ENCODE peak calls at places on chromosomes 16 and 17, in five cellular contexts. One of them, this sample, is unnamed.

GRCh38 chr16:78444-79145 is 570 bp downstream of the MPG start:
- DNase-seq in K562: no peak
- DNase-seq in GM12878: no peak
- DNase-seq in H1: no peak
- DNase-seq in SK-N-SH: no peak
- DNase-seq in this sample: peak

GRCh38 chr17:60743812-60744211 is 66.2 kb downstream of the BCAS3 start:
- DNase-seq in H1: no peak
- DNase-seq in SK-N-SH: no peak
- DNase-seq in K562: no peak
- DNase-seq in GM12878: no peak
- DNase-seq in this sample: no peak

GRCh38 chr17:2595200-2595599 is 1.7 kb downstream of the PAFAH1B1 start:
- DNase-seq in GM12878: no peak
- DNase-seq in SK-N-SH: no peak
- DNase-seq in K562: no peak
- DNase-seq in H1: no peak
- DNase-seq in this sample: no peak

GRCh38 chr17:81518785-81519283 is 6.2 kb upstream of the ACTG1 start:
- DNase-seq in SK-N-SH: no peak
- DNase-seq in GM12878: no peak
- DNase-seq in H1: no peak
- DNase-seq in K562: peak
- DNase-seq in this sample: no peak

GRCh38 chr17:48537316-48537715 is 6.5 kb upstream of the HOXB1 start:
- DNase-seq in K562: no peak
- DNase-seq in GM12878: no peak
- DNase-seq in SK-N-SH: no peak
- DNase-seq in H1: no peak
- DNase-seq in this sample: no peak

GRCh38 chr17:82317394-82318168 is at the start of gene CD7:
- DNase-seq in H1: no peak
- DNase-seq in SK-N-SH: no peak
- DNase-seq in K562: no peak
- DNase-seq in GM12878: no peak
- DNase-seq in this sample: no peak

GRCh38 chr17:63240106-63240505 is 206.0 kb downstream of the CYB561 start:
- DNase-seq in GM12878: no peak
- DNase-seq in SK-N-SH: no peak
- DNase-seq in H1: no peak
- DNase-seq in K562: no peak
- DNase-seq in this sample: no peak

GRCh38 chr17:81309859-81310839 is 15.0 kb upstream of the SLC38A10 start:
- DNase-seq in GM12878: no peak
- DNase-seq in SK-N-SH: peak
- DNase-seq in H1: no peak
- DNase-seq in K562: peak
- DNase-seq in this sample: no peak

GRCh38 chr17:83145358-83145738 is 65.9 kb downstream of the METRNL start:
- DNase-seq in K562: peak
- DNase-seq in GM12878: no peak
- DNase-seq in H1: no peak
- DNase-seq in SK-N-SH: no peak
- DNase-seq in this sample: no peak

GRCh38 chr17:10875984-10876555 is 38.2 kb upstream of the PIRT start:
- DNase-seq in GM12878: no peak
- DNase-seq in K562: peak
- DNase-seq in H1: no peak
- DNase-seq in SK-N-SH: peak
- DNase-seq in this sample: peak

GRCh38 chr17:29714146-29714545 is 91.4 kb upstream of the CORO6 start:
- DNase-seq in K562: no peak
- DNase-seq in SK-N-SH: no peak
- DNase-seq in GM12878: no peak
- DNase-seq in H1: no peak
- DNase-seq in this sample: no peak

GRCh38 chr17:29713626-29714025 is 90.9 kb upstream of the CORO6 start:
- DNase-seq in GM12878: peak
- DNase-seq in K562: no peak
- DNase-seq in SK-N-SH: no peak
- DNase-seq in H1: no peak
- DNase-seq in this sample: no peak

GRCh38 chr17:29711588-29712385 is 89.1 kb upstream of the CORO6 start:
- DNase-seq in GM12878: no peak
- DNase-seq in H1: no peak
- DNase-seq in SK-N-SH: peak
- DNase-seq in K562: no peak
- DNase-seq in this sample: no peak

GRCh38 chr17:29710891-29711418 is 88.2 kb upstream of the CORO6 start:
- DNase-seq in H1: no peak
- DNase-seq in GM12878: no peak
- DNase-seq in SK-N-SH: peak
- DNase-seq in K562: peak
- DNase-seq in this sample: no peak

GRCh38 chr17:29712677-29713076 is 90.0 kb upstream of the CORO6 start:
- DNase-seq in H1: no peak
- DNase-seq in GM12878: no peak
- DNase-seq in K562: no peak
- DNase-seq in SK-N-SH: no peak
- DNase-seq in this sample: no peak
- TF ChIP-seq POLR2AphosphoS5 in H1: no peak
- TF ChIP-seq POLR2AphosphoS5 in GM12878: no peak
- TF ChIP-seq POLR2AphosphoS5 in K562: no peak
- TF ChIP-seq POLR2AphosphoS5 in SK-N-SH: no peak
- TF ChIP-seq POLR2AphosphoS5 in this sample: no peak

GRCh38 chr16:4648917-4649316 is 24.3 kb downstream of the MGRN1 start:
- DNase-seq in GM12878: no peak
- DNase-seq in H1: no peak
- DNase-seq in K562: no peak
- DNase-seq in SK-N-SH: no peak
- DNase-seq in this sample: no peak

GRCh38 chr16:4647661-4647965 is 23.0 kb downstream of the MGRN1 start:
- DNase-seq in GM12878: no peak
- DNase-seq in SK-N-SH: no peak
- DNase-seq in K562: no peak
- DNase-seq in H1: no peak
- DNase-seq in this sample: no peak

GRCh38 chr16:4651842-4652241 is 27.2 kb downstream of the MGRN1 start:
- DNase-seq in K562: no peak
- DNase-seq in SK-N-SH: no peak
- DNase-seq in H1: no peak
- DNase-seq in GM12878: no peak
- DNase-seq in this sample: no peak

GRCh38 chr16:4652561-4652960 is 27.9 kb downstream of the MGRN1 start:
- DNase-seq in K562: no peak
- DNase-seq in GM12878: no peak
- DNase-seq in SK-N-SH: no peak
- DNase-seq in H1: no peak
- DNase-seq in this sample: no peak

GRCh38 chr16:4649744-4650442 is 25.3 kb downstream of the MGRN1 start:
- DNase-seq in SK-N-SH: no peak
- DNase-seq in GM12878: no peak
- DNase-seq in K562: no peak
- DNase-seq in H1: no peak
- DNase-seq in this sample: no peak
- TF ChIP-seq GABPA in SK-N-SH: no peak
- TF ChIP-seq GABPA in GM12878: no peak
- TF ChIP-seq GABPA in K562: no peak
- TF ChIP-seq GABPA in H1: no peak
- TF ChIP-seq GABPA in this sample: no peak

GRCh38 chr16:77277141-77277540 is 77.9 kb downstream of the SYCE1L start:
- DNase-seq in GM12878: no peak
- DNase-seq in K562: no peak
- DNase-seq in H1: no peak
- DNase-seq in SK-N-SH: no peak
- DNase-seq in this sample: no peak
- TF ChIP-seq POLR2AphosphoS5 in GM12878: no peak
- TF ChIP-seq POLR2AphosphoS5 in K562: no peak
- TF ChIP-seq POLR2AphosphoS5 in H1: no peak
- TF ChIP-seq POLR2AphosphoS5 in SK-N-SH: no peak
- TF ChIP-seq POLR2AphosphoS5 in this sample: no peak

GRCh38 chr16:1916654-1916990 is 1.6 kb downstream of the HS3ST6 start:
- DNase-seq in SK-N-SH: no peak
- DNase-seq in H1: no peak
- DNase-seq in K562: no peak
- DNase-seq in GM12878: no peak
- DNase-seq in this sample: no peak

GRCh38 chr16:1915732-1916653 is 2.2 kb downstream of the HS3ST6 start:
- DNase-seq in GM12878: no peak
- DNase-seq in K562: no peak
- DNase-seq in H1: no peak
- DNase-seq in SK-N-SH: no peak
- DNase-seq in this sample: no peak

GRCh38 chr16:1917665-1918111 is 527 bp downstream of the HS3ST6 start:
- DNase-seq in SK-N-SH: no peak
- DNase-seq in H1: no peak
- DNase-seq in GM12878: no peak
- DNase-seq in K562: no peak
- DNase-seq in this sample: no peak

GRCh38 chr16:1918312-1918889 is at the start of gene HS3ST6:
- DNase-seq in SK-N-SH: peak
- DNase-seq in H1: no peak
- DNase-seq in GM12878: no peak
- DNase-seq in K562: peak
- DNase-seq in this sample: no peak

GRCh38 chr16:1917056-1917664 is 1.1 kb downstream of the HS3ST6 start:
- DNase-seq in GM12878: no peak
- DNase-seq in K562: no peak
- DNase-seq in H1: no peak
- DNase-seq in SK-N-SH: no peak
- DNase-seq in this sample: no peak
- TF ChIP-seq GABPA in GM12878: no peak
- TF ChIP-seq GABPA in K562: no peak
- TF ChIP-seq GABPA in H1: no peak
- TF ChIP-seq GABPA in SK-N-SH: no peak
- TF ChIP-seq GABPA in this sample: no peak

GRCh38 chr16:75062135-75062943 is 54.2 kb downstream of the LDHD start:
- DNase-seq in H1: no peak
- DNase-seq in K562: peak
- DNase-seq in SK-N-SH: no peak
- DNase-seq in GM12878: no peak
- DNase-seq in this sample: no peak
- TF ChIP-seq POLR2AphosphoS5 in H1: no peak
- TF ChIP-seq POLR2AphosphoS5 in K562: no peak
- TF ChIP-seq POLR2AphosphoS5 in SK-N-SH: no peak
- TF ChIP-seq POLR2AphosphoS5 in GM12878: no peak
- TF ChIP-seq POLR2AphosphoS5 in this sample: no peak

DNA sequence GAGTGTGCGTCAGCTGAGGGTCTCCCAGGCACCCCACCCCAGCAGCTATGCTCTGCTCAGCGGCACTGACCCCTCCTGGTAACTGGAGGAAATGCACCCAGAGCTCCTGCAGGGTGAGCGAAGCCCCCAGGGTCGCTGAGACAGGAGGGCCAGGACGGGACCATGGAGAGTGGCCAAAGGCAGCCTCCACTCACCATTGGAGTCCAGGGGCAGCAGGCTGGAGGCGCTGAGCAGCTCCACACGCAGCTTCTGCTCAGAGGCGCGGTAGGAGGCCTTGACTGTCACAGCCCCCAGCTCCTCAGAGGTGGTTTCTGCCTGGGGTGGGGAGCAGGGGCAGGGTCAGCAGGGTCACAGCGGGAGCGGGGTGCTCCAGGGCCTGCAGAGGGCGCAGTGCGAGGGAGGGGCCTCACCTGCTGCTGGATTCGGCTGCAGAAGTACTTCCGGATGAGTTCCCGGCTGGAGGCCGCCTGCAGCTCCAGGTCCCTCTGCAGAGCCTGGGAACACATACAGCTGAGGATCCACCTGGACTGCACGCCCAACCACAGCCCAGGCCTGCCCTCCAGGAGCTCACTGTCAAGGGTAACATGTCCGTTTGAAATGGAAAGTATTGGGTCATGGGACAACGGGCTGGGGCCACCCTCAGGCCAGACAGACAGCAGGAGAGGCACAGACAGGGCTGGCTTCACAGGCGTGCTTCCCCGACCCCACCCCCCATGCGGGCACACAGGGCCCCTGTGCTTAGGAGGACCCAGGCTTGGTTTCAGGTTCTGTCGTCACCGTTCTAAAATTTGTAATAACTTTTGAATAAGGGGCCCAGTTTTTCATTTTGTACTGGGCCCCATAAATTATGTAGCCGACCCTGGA is 13.8 kb downstream of the UNC13D start:
- DNase-seq in SK-N-SH: peak
- DNase-seq in GM12878: no peak
- DNase-seq in H1: peak
- DNase-seq in K562: peak
- DNase-seq in this sample: no peak
- TF ChIP-seq GABPA in SK-N-SH: no peak
- TF ChIP-seq GABPA in GM12878: no peak
- TF ChIP-seq GABPA in H1: no peak
- TF ChIP-seq GABPA in K562: no peak
- TF ChIP-seq GABPA in this sample: no peak

This sample was measured in HL-60.